ENCODE peak calls at places on chromosomes 16 and 17, in nine cellular contexts. M, X, S, L, D, O, T, A and I are unnamed samples.

GRCh38 chr17:338442-339192 is 14.0 kb downstream of the RPH3AL start:
- DNase-seq in L (no peak), T (no peak), O (no peak), M (no peak), D (no peak), X (no peak), A (peak), S (no peak), I (peak)

GRCh38 chr17:17440938-17441730 is 35.7 kb upstream of the MED9 start:
- DNase-seq in S (no peak), T (no peak), O (no peak), A (no peak), X (no peak), M (no peak), L (no peak), D (no peak), I (no peak)

GRCh38 chr17:2484876-2485275 is 26.8 kb downstream of the METTL16 start:
- DNase-seq in S (no peak), X (no peak), T (no peak), L (no peak), D (no peak), A (no peak), M (no peak), O (no peak), I (no peak)

GRCh38 chr17:61380217-61380835 is 19.3 kb upstream of the TBX2 start:
- DNase-seq in A (no peak), M (no peak), S (no peak), O (no peak), X (no peak), D (no peak), L (no peak), T (no peak), I (no peak)

GRCh38 chr17:17999364-18000007 is 26.8 kb downstream of the DRC3 start:
- DNase-seq in M (no peak), D (no peak), L (no peak), O (no peak), X (no peak), A (peak), T (no peak), S (no peak), I (no peak)

GRCh38 chr16:68420366-68420765 is 27.9 kb downstream of the SMPD3 start:
- DNase-seq in S (no peak), M (no peak), A (no peak), X (no peak), D (no peak), O (no peak), T (no peak), L (no peak), I (no peak)

GRCh38 chr17:1438593-1439083 is 17.4 kb downstream of the CRK start:
- DNase-seq in X (peak), M (peak), O (no peak), A (peak), L (no peak), D (no peak), T (no peak), S (peak), I (no peak)

GRCh38 chr17:71975998-71976649 is 144.7 kb upstream of the SOX9 start:
- DNase-seq in S (peak), O (peak), T (peak), X (peak), L (no peak), M (peak), A (peak), D (no peak), I (no peak)

GRCh38 chr17:2250140-2251095 is 53.2 kb downstream of the SMG6 start:
- DNase-seq in S (no peak), L (no peak), X (no peak), M (no peak), D (no peak), T (no peak), A (peak), O (no peak), I (no peak)

GRCh38 chr16:73368715-73369114 is 320.8 kb upstream of the ZFHX3 start:
- DNase-seq in T (no peak), M (no peak), A (no peak), X (no peak), D (no peak), S (no peak), L (no peak), O (no peak), I (no peak)

GRCh38 chr17:15469260-15469659 is 1.8 kb upstream of the CDRT4 start:
- DNase-seq in O (no peak), A (peak), D (no peak), S (peak), T (no peak), M (no peak), X (no peak), L (no peak), I (no peak)

GRCh38 chr16:79838860-79839259 is 238.3 kb upstream of the MAF start:
- DNase-seq in A (no peak), D (no peak), X (no peak), O (no peak), S (peak), T (no peak), M (no peak), L (no peak), I (no peak)

GRCh38 chr17:231191-231965 is 49.9 kb upstream of the DOC2B start:
- DNase-seq in O (no peak), S (no peak), L (no peak), M (no peak), T (no peak), A (no peak), D (no peak), X (no peak), I (no peak)

GRCh38 chr17:57114085-57114673 is 29.1 kb downstream of the AKAP1 start:
- DNase-seq in T (no peak), S (no peak), A (peak), O (peak), X (no peak), M (no peak), D (peak), L (peak), I (peak)

GRCh38 chr16:15857779-15858560 is 1.1 kb upstream of the MYH11 start:
- DNase-seq in X (no peak), L (no peak), A (no peak), S (peak), O (no peak), T (no peak), M (no peak), D (no peak), I (no peak)

GRCh38 chr16:53465606-53466290 is 31.5 kb downstream of the RBL2 start:
- DNase-seq in M (peak), L (no peak), S (peak), X (peak), A (peak), T (no peak), O (peak), D (no peak), I (no peak)

GRCh38 chr16:62190426-62190825 is 154.2 kb upstream of the CDH8 start:
- DNase-seq in X (no peak), M (no peak), A (peak), L (no peak), O (peak), S (no peak), T (no peak), D (no peak), I (peak)

GRCh38 chr16:51146256-51146924 is 4.7 kb downstream of the SALL1 start:
- DNase-seq in M (peak), X (no peak), S (peak), A (no peak), O (no peak), T (no peak), L (no peak), D (no peak), I (no peak)

GRCh38 chr16:9095171-9095570 is 3.7 kb downstream of the HAPSTR1 start:
- DNase-seq in A (no peak), S (no peak), X (no peak), O (no peak), T (no peak), D (no peak), M (no peak), L (no peak), I (no peak)

GRCh38 chr17:17030515-17031211 is 11.6 kb upstream of the MPRIP start:
- DNase-seq in X (no peak), T (no peak), A (no peak), L (no peak), O (no peak), D (no peak), S (no peak), M (no peak), I (no peak)

GRCh38 chr16:51271156-51271555 is 120.1 kb upstream of the SALL1 start:
- DNase-seq in S (no peak), L (no peak), A (no peak), X (no peak), T (no peak), O (no peak), M (no peak), D (no peak), I (no peak)

GRCh38 chr17:29575511-29576213 is 7.2 kb downstream of the TP53I13 start:
- DNase-seq in D (no peak), T (no peak), O (no peak), A (no peak), L (no peak), M (no peak), X (no peak), S (no peak), I (no peak)

GRCh38 chr16:28241924-28242323 is 30.2 kb upstream of the XPO6 start:
- DNase-seq in M (no peak), X (no peak), L (no peak), O (no peak), S (no peak), D (no peak), T (no peak), A (no peak), I (no peak)

GRCh38 chr16:4134434-4134833 is 18.2 kb upstream of the ADCY9 start:
- DNase-seq in L (no peak), D (no peak), X (no peak), M (no peak), A (no peak), S (no peak), O (no peak), T (no peak), I (no peak)

GRCh38 chr17:51354908-51355307 is 94.6 kb downstream of the UTP18 start:
- DNase-seq in X (no peak), D (no peak), A (no peak), O (no peak), M (no peak), T (no peak), S (no peak), L (no peak), I (no peak)

GRCh38 chr17:17675925-17676534 is 5.2 kb upstream of the RAI1 start:
- DNase-seq in L (no peak), D (no peak), S (no peak), O (peak), M (no peak), A (no peak), X (no peak), T (no peak), I (no peak)

GRCh38 chr17:41107941-41108445 is 2.8 kb downstream of the KRTAP4-9 start:
- DNase-seq in S (no peak), T (no peak), A (no peak), O (no peak), D (no peak), X (no peak), M (no peak), L (no peak), I (no peak)

GRCh38 chr16:4852221-4852872 is 5.1 kb downstream of the UBN1 start:
- DNase-seq in D (no peak), A (peak), X (no peak), L (no peak), M (no peak), S (peak), O (peak), T (no peak), I (no peak)

GRCh38 chr17:65737451-65737850 is 176.0 kb upstream of the AXIN2 start:
- DNase-seq in O (no peak), T (no peak), L (no peak), S (no peak), D (no peak), X (no peak), A (no peak), M (no peak), I (no peak)

GRCh38 chr17:29059281-29059680 is 16.3 kb downstream of the PIPOX start:
- DNase-seq in A (peak), O (peak), D (no peak), L (no peak), S (peak), T (no peak), M (peak), X (peak), I (no peak)

GRCh38 chr16:4918790-4919210 is 18.1 kb downstream of the PPL start:
- DNase-seq in X (no peak), S (no peak), T (no peak), M (no peak), L (no peak), O (peak), A (no peak), D (no peak), I (peak)

GRCh38 chr17:21373034-21373433 is 3.1 kb upstream of the KCNJ12 start:
- DNase-seq in D (no peak), X (no peak), O (no peak), A (peak), T (no peak), S (no peak), M (no peak), L (no peak), I (no peak)

GRCh38 chr17:30476726-30477082 is 504 bp upstream of the GOSR1 start:
- DNase-seq in L (peak), M (no peak), O (no peak), T (no peak), D (peak), S (no peak), A (no peak), X (no peak), I (no peak)